ENCODE peak calls at places on chromosomes 3 and 15, in ten cellular contexts. T, R, N, B, X, O, C, H, P and L are unnamed samples.

GRCh38 chr15:74642724-74643367 is 27.2 kb downstream of the CLK3 start:
- DNase-seq in P (no peak), N (no peak), X (peak), C (no peak), T (no peak), B (no peak), R (no peak), H (no peak), O (peak), L (no peak)

GRCh38 chr3:139219463-139219862 is 124.4 kb upstream of the MRPS22 start:
- DNase-seq in H (no peak), P (no peak), X (no peak), N (no peak), B (no peak), C (no peak), R (no peak), T (no peak), O (no peak), L (no peak)

GRCh38 chr15:55247276-55247675 is 42.3 kb downstream of the RAB27A start:
- DNase-seq in O (no peak), P (no peak), C (no peak), N (no peak), T (no peak), X (no peak), R (no peak), B (no peak), H (no peak), L (no peak)

GRCh38 chr3:106837616-106838015 is 539.6 kb upstream of the CCDC54 start:
- DNase-seq in B (no peak), H (no peak), C (no peak), X (no peak), O (no peak), P (no peak), N (no peak), R (no peak), T (no peak), L (no peak)

GRCh38 chr15:50116477-50116876 is 2.6 kb downstream of the ATP8B4 start:
- DNase-seq in B (no peak), T (no peak), O (peak), R (no peak), X (peak), C (peak), N (no peak), H (peak), P (peak), L (no peak)

GRCh38 chr3:50502225-50502583 is 1.2 kb downstream of the CACNA2D2 start:
- DNase-seq in C (no peak), B (no peak), N (no peak), R (no peak), O (no peak), X (no peak), T (no peak), P (no peak), H (no peak), L (no peak)

GRCh38 chr15:77138167-77138522 is 67.2 kb upstream of the TSPAN3 start:
- DNase-seq in B (no peak), R (no peak), X (peak), H (no peak), T (no peak), C (no peak), N (no peak), P (no peak), O (peak), L (no peak)

GRCh38 chr3:47421741-47422649 is 41.2 kb downstream of the PTPN23 start:
- DNase-seq in T (no peak), P (no peak), C (peak), O (peak), R (no peak), B (no peak), H (no peak), X (no peak), N (no peak), L (no peak)

GRCh38 chr3:47319952-47320351 is 37.2 kb downstream of the KLHL18 start:
- DNase-seq in N (no peak), O (no peak), C (no peak), P (no peak), H (no peak), B (no peak), X (no peak), T (no peak), R (no peak), L (no peak)